ENCODE peak calls at places on chromosomes 13 and 19, in five cellular contexts. J is HepG2, V is H1, G is GM12878, M is HCT116. O is an unnamed sample.

GRCh38 chr13:101967216-101967615 is 434.6 kb downstream of the FGF14 start:
- DNase-seq in J (no peak), V (no peak), G (no peak), M (no peak), O (no peak)

GRCh38 chr19:51097166-51097736 is 11.0 kb downstream of the CTU1 start:
- DNase-seq in J (peak), V (no peak), G (no peak), M (peak), O (peak)

GRCh38 chr19:55146078-55146647 is 2.8 kb downstream of the TNNT1 start:
- DNase-seq in J (no peak), V (no peak), G (no peak), M (peak), O (no peak)

GRCh38 chr19:53357821-53358581 is 7.5 kb upstream of the ZNF525 start:
- DNase-seq in J (no peak), V (peak), G (no peak), M (no peak), O (no peak)

GRCh38 chr19:5881543-5882299 is 11.4 kb upstream of the FUT5 start:
- DNase-seq in J (no peak), V (no peak), G (no peak), M (no peak), O (no peak)

GRCh38 chr19:55641376-55642152 is 762 bp downstream of the ZNF580 start:
- DNase-seq in J (no peak), V (no peak), G (no peak), M (no peak), O (no peak)

GRCh38 chr13:20550799-20551198 is 16.2 kb upstream of the IFT88 start:
- DNase-seq in J (peak), V (no peak), G (no peak), M (no peak), O (no peak)

GRCh38 chr19:29062486-29063435 is 150.2 kb downstream of the UQCRFS1 start:
- DNase-seq in J (no peak), V (no peak), G (no peak), M (no peak), O (peak)

GRCh38 chr19:46493236-46494114 is 2.2 kb downstream of the PNMA8B start:
- DNase-seq in J (no peak), V (no peak), G (no peak), M (no peak), O (no peak)

GRCh38 chr19:8655340-8655709 is 24.9 kb downstream of the NFILZ start:
- DNase-seq in J (no peak), V (no peak), G (no peak), M (no peak), O (no peak)

GRCh38 chr13:20168396-20168795 is 7.5 kb upstream of the GJA3 start:
- DNase-seq in J (no peak), V (no peak), G (no peak), M (no peak), O (no peak)

GRCh38 chr19:45423589-45424190 is at the start of gene ERCC1:
- DNase-seq in J (peak), V (peak), G (peak), M (peak), O (peak)

GRCh38 chr13:28755546-28755870 is 36.7 kb upstream of the SLC46A3 start:
- DNase-seq in J (no peak), V (no peak), G (no peak), M (no peak), O (no peak)

GRCh38 chr19:3785464-3785937 is 680 bp downstream of the MATK start:
- DNase-seq in J (no peak), V (no peak), G (no peak), M (no peak), O (no peak)

GRCh38 chr13:113087923-113088690 is 17.5 kb upstream of the F7 start:
- DNase-seq in J (no peak), V (no peak), G (no peak), M (no peak), O (no peak)

GRCh38 chr19:4910594-4911273 is 1.4 kb downstream of the UHRF1 start:
- DNase-seq in J (no peak), V (no peak), G (no peak), M (no peak), O (no peak)

GRCh38 chr13:106484084-106484754 is 51.2 kb downstream of the EFNB2 start:
- DNase-seq in J (no peak), V (no peak), G (no peak), M (no peak), O (no peak)

GRCh38 chr13:102700088-102701031 is 5.5 kb upstream of the METTL21C start:
- DNase-seq in J (no peak), V (no peak), G (no peak), M (no peak), O (no peak)

GRCh38 chr13:60398949-60399589 is 2.0 kb downstream of the TDRD3 start:
- DNase-seq in J (no peak), V (no peak), G (no peak), M (no peak), O (no peak)

GRCh38 chr19:6041991-6042421 is 64.1 kb upstream of the RANBP3 start:
- DNase-seq in J (no peak), V (no peak), G (no peak), M (no peak), O (no peak)

GRCh38 chr19:52585604-52586003 is 15.5 kb downstream of the ZNF701 start:
- DNase-seq in J (no peak), V (no peak), G (no peak), M (no peak), O (no peak)

GRCh38 chr19:1904385-1905070 is 671 bp upstream of the ADAT3 start:
- DNase-seq in J (no peak), V (peak), G (peak), M (no peak), O (peak)

GRCh38 chr19:13843104-13843921 is 33.6 kb upstream of the NANOS3 start:
- DNase-seq in J (no peak), V (no peak), G (no peak), M (no peak), O (no peak)

GRCh38 chr19:10120538-10121198 is 969 bp upstream of the EIF3G start:
- DNase-seq in J (no peak), V (no peak), G (no peak), M (no peak), O (no peak)

GRCh38 chr13:113542751-113543424 is 41.7 kb upstream of the TFDP1 start:
- DNase-seq in J (no peak), V (no peak), G (no peak), M (no peak), O (no peak)

GRCh38 chr19:46487802-46488445 is 7.7 kb downstream of the PNMA8B start:
- DNase-seq in J (peak), V (peak), G (no peak), M (peak), O (peak)

GRCh38 chr13:76597868-76598267 is 288.3 kb downstream of the KCTD12 start:
- DNase-seq in J (no peak), V (no peak), G (no peak), M (no peak), O (no peak)

GRCh38 chr13:32659736-32660135 is 73.5 kb downstream of the PDS5B start:
- DNase-seq in J (no peak), V (no peak), G (no peak), M (no peak), O (no peak)

GRCh38 chr13:106186366-106187030 is 349.0 kb downstream of the EFNB2 start:
- DNase-seq in J (no peak), V (no peak), G (no peak), M (no peak), O (no peak)

GRCh38 chr13:44426461-44426860 is 52.8 kb downstream of the SERP2 start:
- DNase-seq in J (no peak), V (no peak), G (no peak), M (no peak), O (no peak)

GRCh38 chr13:106533940-106534843 is 1.3 kb downstream of the EFNB2 start:
- DNase-seq in J (no peak), V (no peak), G (no peak), M (no peak), O (no peak)

GRCh38 chr13:30431269-30431950 is 9.1 kb downstream of the UBE2L5 start:
- DNase-seq in J (no peak), V (no peak), G (no peak), M (peak), O (no peak)

GRCh38 chr19:8571006-8571411 is 6.2 kb downstream of the MYO1F start:
- DNase-seq in J (peak), V (no peak), G (no peak), M (no peak), O (no peak)

GRCh38 chr13:112968910-112969691 is at the start of gene MCF2L:
- DNase-seq in J (peak), V (no peak), G (no peak), M (no peak), O (no peak)

GRCh38 chr13:21053231-21053630 is 8.2 kb downstream of the LATS2 start:
- DNase-seq in J (no peak), V (no peak), G (no peak), M (no peak), O (no peak)

GRCh38 chr13:26591672-26592071 is 34.2 kb downstream of the WASF3 start:
- DNase-seq in J (no peak), V (no peak), G (no peak), M (no peak), O (no peak)

GRCh38 chr19:52590728-52591127 is 20.6 kb downstream of the ZNF701 start:
- DNase-seq in J (no peak), V (no peak), G (no peak), M (no peak), O (peak)

GRCh38 chr19:47230122-47230920 is 678 bp downstream of the BBC3 start:
- DNase-seq in J (peak), V (no peak), G (no peak), M (no peak), O (no peak)

GRCh38 chr19:41993612-41994483 is at the start of gene ATP1A3:
- DNase-seq in J (no peak), V (no peak), G (no peak), M (peak), O (peak)

GRCh38 chr13:31545616-31546015 is 193.7 kb upstream of the RXFP2 start:
- DNase-seq in J (no peak), V (no peak), G (no peak), M (no peak), O (no peak)

GRCh38 chr13:27622881-27623280 is 1.2 kb downstream of the POLR1D start:
- DNase-seq in J (no peak), V (no peak), G (no peak), M (no peak), O (no peak)
- TF ChIP-seq YY1 in J (no peak), V (no peak), G (no peak), M (no peak), O (no peak)

GRCh38 chr13:74114202-74114601 is 20.0 kb downstream of the KLF12 start:
- DNase-seq in J (no peak), V (no peak), G (no peak), M (no peak), O (no peak)

GRCh38 chr13:74110053-74110452 is 24.2 kb downstream of the KLF12 start:
- DNase-seq in J (no peak), V (no peak), G (no peak), M (no peak), O (no peak)

GRCh38 chr13:74114641-74115040 is 19.6 kb downstream of the KLF12 start:
- DNase-seq in J (no peak), V (no peak), G (no peak), M (no peak), O (no peak)

GRCh38 chr13:74111399-74111798 is 22.8 kb downstream of the KLF12 start:
- DNase-seq in J (no peak), V (no peak), G (no peak), M (no peak), O (no peak)

GRCh38 chr13:74111901-74112824 is 22.0 kb downstream of the KLF12 start:
- DNase-seq in J (no peak), V (no peak), G (no peak), M (no peak), O (no peak)
- H3K9ac ChIP-seq in J (no peak), V (no peak), G (no peak), M (no peak), O (no peak)

GRCh38 chr19:11377756-11378155 is 3.3 kb downstream of the SWSAP1 start:
- DNase-seq in J (no peak), V (no peak), G (no peak), M (no peak), O (no peak)

GRCh38 chr19:11374449-11375142 is at the start of gene SWSAP1:
- DNase-seq in J (peak), V (peak), G (peak), M (peak), O (peak)

GRCh38 chr19:11378319-11379189 is 4.1 kb downstream of the SWSAP1 start:
- DNase-seq in J (peak), V (no peak), G (no peak), M (no peak), O (no peak)

GRCh38 chr19:11375143-11375948 is 880 bp downstream of the SWSAP1 start:
- DNase-seq in J (peak), V (no peak), G (no peak), M (no peak), O (no peak)

DNA sequence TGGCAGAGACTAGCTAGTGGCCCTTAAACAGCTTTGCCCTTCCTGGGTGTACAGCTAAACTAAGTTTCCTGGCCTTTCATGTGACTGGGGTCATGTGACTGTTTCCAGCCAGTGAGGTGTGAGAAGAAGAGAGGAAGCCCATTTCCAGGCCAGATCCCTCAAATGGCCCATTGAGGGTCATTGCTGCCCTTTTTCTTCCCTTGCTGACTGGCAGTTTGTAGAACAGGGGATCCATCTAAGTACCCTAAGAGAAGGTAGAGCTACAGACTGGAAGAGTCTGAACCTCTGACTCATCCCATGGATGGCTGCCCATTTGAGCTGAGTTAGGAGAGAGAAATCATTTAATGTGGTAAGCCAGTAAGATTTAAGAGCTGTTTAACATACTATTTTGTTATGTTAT is 2.8 kb downstream of the SWSAP1 start:
- DNase-seq in J (no peak), V (no peak), G (no peak), M (no peak), O (no peak)
- TF ChIP-seq YY1 in J (no peak), V (no peak), G (peak), M (no peak), O (no peak)

GRCh38 chr13:111881700-111882099 is 185.2 kb upstream of the SOX1 start:
- DNase-seq in J (no peak), V (no peak), G (no peak), M (no peak), O (no peak)
- H3K9ac ChIP-seq in J (no peak), V (no peak), G (no peak), M (no peak), O (no peak)

GRCh38 chr13:48862572-48862971 is 113.1 kb upstream of the FNDC3A start:
- DNase-seq in J (no peak), V (no peak), G (no peak), M (no peak), O (no peak)
- TF ChIP-seq YY1 in J (no peak), V (no peak), G (no peak), M (no peak), O (no peak)

GRCh38 chr13:50129065-50129922 is 114.0 kb downstream of the KCNRG start:
- DNase-seq in J (no peak), V (no peak), G (no peak), M (no peak), O (no peak)
- H3K9ac ChIP-seq in J (no peak), V (no peak), G (no peak), M (no peak), O (no peak)

DNA sequence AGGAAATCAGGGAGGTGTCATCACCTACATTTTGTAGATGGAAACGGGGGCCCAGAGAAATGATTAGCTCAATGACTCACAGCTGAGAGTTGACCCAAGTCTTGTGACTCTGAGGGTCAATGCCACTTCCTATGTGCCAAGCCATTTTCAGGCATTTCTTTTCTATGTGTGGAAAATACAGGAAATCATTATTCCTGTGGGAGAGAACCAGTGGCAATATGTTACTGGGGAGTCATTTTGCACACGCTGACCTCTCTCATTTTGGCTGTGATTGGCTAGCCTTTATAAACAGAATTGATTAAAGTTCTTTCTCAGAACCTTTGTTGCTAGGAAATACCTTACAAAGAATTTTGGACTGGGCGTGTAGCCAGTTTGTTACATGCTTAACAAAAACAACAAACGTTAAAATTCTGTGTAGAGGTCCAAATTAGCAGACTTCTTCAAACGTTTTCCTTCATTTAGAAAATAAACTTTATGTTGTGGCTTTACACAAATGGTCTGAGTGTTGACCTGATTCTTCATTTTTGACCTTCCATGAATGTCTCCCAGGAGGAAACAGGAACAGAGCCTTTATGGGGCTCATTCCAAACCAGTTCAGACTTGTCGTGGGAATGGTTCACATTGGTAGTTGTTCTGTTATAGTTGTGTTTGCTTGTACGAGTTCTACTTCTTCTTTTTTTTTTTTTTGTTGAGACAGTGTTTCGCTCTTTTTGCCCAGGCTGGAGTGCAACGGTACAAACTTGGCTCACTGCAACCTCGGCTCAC is 11.4 kb downstream of the PCCA start:
- DNase-seq in J (peak), V (no peak), G (no peak), M (no peak), O (no peak)
- TF ChIP-seq YY1 in J (no peak), V (no peak), G (no peak), M (no peak), O (no peak)

O was measured in NT2/D1.